ENCODE peak calls at places on chromosomes 16 and 17, in four cellular contexts. S is cardiac muscle cell, Y is sigmoid colon, L is IMR-90. U is an unnamed sample. For H3K9me3 and H3K4me1, the result is how much of the 10 kb centered on the place peaks cover.

GRCh38 chr17:79518330-79519151 is 92.3 kb downstream of the RBFOX3 start:
- DNase-seq in S (no peak), Y (no peak), L (no peak), U (no peak)

GRCh38 chr17:54979657-54980056 is 11.1 kb downstream of the STXBP4 start:
- DNase-seq in L (no peak), S (no peak), Y (no peak), U (no peak)

GRCh38 chr17:74325743-74326379 is at the start of gene KIF19:
- DNase-seq in Y (no peak), S (peak), L (no peak), U (no peak)

GRCh38 chr16:4846503-4846900 is 586 bp downstream of the GLYR1 start:
- DNase-seq in Y (peak), L (peak), S (peak), U (peak)

GRCh38 chr16:23072769-23073549 is 76.3 kb downstream of the USP31 start:
- DNase-seq in L (peak), Y (no peak), S (no peak), U (no peak)

GRCh38 chr17:16512011-16512410 is 20.0 kb upstream of the LRRC75A start:
- DNase-seq in S (no peak), L (no peak), Y (no peak), U (no peak)

GRCh38 chr17:50979524-50979927 is 113.4 kb upstream of the TOB1 start:
- DNase-seq in L (no peak), S (no peak), Y (no peak), U (no peak)

GRCh38 chr17:77636835-77637806 is 321.4 kb upstream of the TNRC6C start:
- DNase-seq in S (peak), L (no peak), Y (no peak), U (no peak)

GRCh38 chr16:53545433-53545832 is 42.4 kb upstream of the AKTIP start:
- DNase-seq in L (no peak), S (no peak), Y (no peak), U (no peak)

GRCh38 chr17:51229889-51230288 is 30.0 kb downstream of the MBTD1 start:
- DNase-seq in L (no peak), S (no peak), Y (no peak), U (no peak)

GRCh38 chr17:4333041-4333440 is 33.4 kb downstream of the UBE2G1 start:
- DNase-seq in L (no peak), Y (no peak), S (no peak), U (no peak)
- H3K27ac ChIP-seq in L (no peak), Y (no peak), S (peak), U (no peak)

DNA sequence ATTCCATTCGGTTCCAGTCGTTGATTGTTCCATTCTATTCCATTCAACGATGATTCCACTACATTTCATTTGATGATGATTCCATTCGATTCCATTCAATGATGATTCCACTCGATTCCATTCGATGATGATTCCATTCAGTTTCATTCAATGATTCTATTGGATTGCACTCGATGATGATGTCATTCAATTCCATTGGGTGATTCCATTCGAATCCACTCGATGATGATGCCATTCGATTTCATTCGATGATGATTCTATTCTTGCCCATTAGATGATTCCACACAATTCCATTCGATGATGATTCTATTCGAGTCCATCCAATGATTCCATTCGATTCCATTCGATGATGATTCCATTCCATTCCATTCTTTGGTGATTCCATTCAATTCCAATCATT is 1283.7 kb downstream of the TP53TG3F start:
- DNase-seq in L (no peak), S (no peak), Y (no peak), U (no peak)
- H3K9me3 ChIP-seq in L (under half), S (under half), Y (under half), U (under half)

GRCh38 chr17:8148560-8148959 is 3.6 kb downstream of the PER1 start:
- DNase-seq in L (no peak), S (no peak), Y (peak), U (no peak)
- H3K4me1 ChIP-seq in L (under half), S (under half), Y (half or more), U (under half)

GRCh38 chr17:798246-798645 is 16.1 kb downstream of the MRM3 start:
- DNase-seq in S (no peak), L (no peak), Y (no peak), U (no peak)
- H3K27ac ChIP-seq in S (peak), L (no peak), Y (no peak), U (no peak)

GRCh38 chr17:22717211-22717610 is 1024.9 kb downstream of the KCNJ18 start:
- DNase-seq in L (no peak), S (no peak), Y (no peak), U (no peak)
- H3K9me3 ChIP-seq in L (under half), S (under half), Y (under half), U (under half)